ENCODE peak calls at places on chromosomes 7 and 10, in eight cellular contexts. M is AG04449; B is effector CD4-positive, alpha-beta T cell; X is RWPE1; A is AG04450; P is HEK293T; Z is GM12865; C is WTC11. Y is an unnamed sample.

GRCh38 chr10:71812016-71812912 is 38.8 kb downstream of the PSAP start:
- DNase-seq in M (no peak), B (peak), A (no peak), P (peak), C (peak), X (peak), Z (peak), Y (no peak)

GRCh38 chr7:135368416-135369186 is 135.0 kb downstream of the STRA8 start:
- DNase-seq in M (no peak), Z (no peak), P (no peak), C (no peak), A (no peak), X (no peak), B (no peak), Y (no peak)

GRCh38 chr7:954330-955238 is at the start of gene ADAP1:
- DNase-seq in B (no peak), X (peak), C (peak), Z (peak), P (peak), A (no peak), M (no peak), Y (no peak)

GRCh38 chr10:132002004-132002403 is 20.3 kb upstream of the BNIP3 start:
- DNase-seq in P (no peak), C (no peak), A (no peak), M (no peak), X (no peak), B (no peak), Z (no peak), Y (no peak)

GRCh38 chr7:88964418-88964817 is 168.9 kb upstream of the TEX47 start:
- DNase-seq in M (no peak), P (no peak), A (no peak), C (no peak), Z (no peak), X (no peak), B (no peak), Y (no peak)

GRCh38 chr7:15561840-15562239 is at the start of gene AGMO:
- DNase-seq in A (no peak), Z (no peak), C (no peak), X (no peak), M (no peak), B (no peak), P (no peak), Y (no peak)

GRCh38 chr10:45373783-45374450 is at the start of gene ALOX5:
- DNase-seq in Z (peak), X (peak), M (no peak), P (peak), B (no peak), C (peak), A (no peak), Y (peak)

GRCh38 chr10:5508161-5508604 is 8.8 kb upstream of the CALML5 start:
- DNase-seq in M (no peak), C (no peak), Z (no peak), P (no peak), X (no peak), A (no peak), B (no peak), Y (no peak)

GRCh38 chr7:24715171-24715570 is 42.1 kb downstream of the GSDME start:
- DNase-seq in Z (no peak), P (no peak), M (no peak), A (no peak), B (no peak), X (no peak), C (no peak), Y (no peak)

GRCh38 chr10:26860026-26860541 is 674 bp downstream of the ABI1 start:
- DNase-seq in A (peak), C (peak), B (peak), X (peak), Z (peak), M (peak), P (peak), Y (peak)

GRCh38 chr7:266851-267840 is 22.8 kb upstream of the FOXL3 start:
- DNase-seq in Z (no peak), P (no peak), X (peak), A (no peak), C (peak), B (no peak), M (no peak), Y (no peak)

GRCh38 chr10:99041468-99041867 is 194.2 kb downstream of the HPSE2 start:
- DNase-seq in X (no peak), P (no peak), M (no peak), B (no peak), C (no peak), A (no peak), Z (no peak), Y (no peak)

GRCh38 chr10:79933961-79934360 is 14.9 kb downstream of the SFTPD start:
- DNase-seq in M (no peak), B (no peak), P (no peak), X (no peak), Z (no peak), A (no peak), C (no peak), Y (no peak)

GRCh38 chr10:99457808-99458207 is 27.4 kb upstream of the GOT1 start:
- DNase-seq in X (no peak), C (no peak), M (peak), Z (no peak), B (no peak), P (no peak), A (no peak), Y (no peak)

GRCh38 chr7:130895006-130895750 is 161.2 kb upstream of the KLF14 start:
- DNase-seq in B (no peak), P (no peak), M (no peak), X (no peak), A (no peak), Z (no peak), C (no peak), Y (no peak)

GRCh38 chr10:86666538-86666937 is 1.8 kb upstream of the LDB3 start:
- DNase-seq in X (no peak), A (no peak), P (no peak), M (no peak), B (no peak), Z (no peak), C (no peak), Y (no peak)

GRCh38 chr10:681670-682318 is 7.7 kb downstream of the DIP2C start:
- DNase-seq in X (no peak), B (no peak), A (no peak), P (no peak), Z (no peak), C (no peak), M (no peak), Y (no peak)

GRCh38 chr10:132158810-132159209 is 27.9 kb upstream of the DPYSL4 start:
- DNase-seq in A (no peak), Z (no peak), B (peak), X (no peak), P (no peak), M (no peak), C (no peak), Y (no peak)

GRCh38 chr10:45308707-45309106 is 6.7 kb downstream of the OR13A1 start:
- DNase-seq in C (no peak), X (no peak), B (no peak), P (no peak), A (no peak), M (no peak), Z (peak), Y (no peak)

GRCh38 chr7:42930889-42931288 is 1.1 kb downstream of the PSMA2 start:
- DNase-seq in P (no peak), A (no peak), X (no peak), Z (no peak), M (no peak), C (no peak), B (no peak), Y (no peak)

GRCh38 chr10:35640951-35641429 is 1.1 kb downstream of the FZD8 start:
- DNase-seq in X (peak), B (peak), M (peak), A (peak), C (peak), Z (peak), P (peak), Y (no peak)

GRCh38 chr10:66629976-66630375 is 295.9 kb upstream of the LRRTM3 start:
- DNase-seq in Z (no peak), C (no peak), M (no peak), B (no peak), P (no peak), X (no peak), A (no peak), Y (no peak)

GRCh38 chr7:83872501-83872900 is 223.6 kb upstream of the SEMA3E start:
- DNase-seq in C (no peak), Z (no peak), X (no peak), A (no peak), M (no peak), B (no peak), P (no peak), Y (no peak)

GRCh38 chr7:122303522-122303970 is 1.0 kb downstream of the FEZF1 start:
- DNase-seq in Z (no peak), P (no peak), A (no peak), B (no peak), M (no peak), X (no peak), C (no peak), Y (no peak)

GRCh38 chr7:156732091-156732621 is 91.6 kb downstream of the RNF32 start:
- DNase-seq in X (no peak), A (no peak), M (peak), Z (no peak), P (no peak), B (no peak), C (no peak), Y (no peak)

GRCh38 chr7:87057210-87057609 is 2.2 kb downstream of the ELAPOR2 start:
- DNase-seq in B (no peak), A (no peak), X (no peak), M (no peak), C (no peak), Z (no peak), P (no peak), Y (no peak)

GRCh38 chr7:87414400-87415188 is 60.9 kb downstream of the ABCB4 start:
- DNase-seq in A (peak), Z (no peak), P (no peak), X (no peak), B (no peak), C (no peak), M (peak), Y (no peak)

Y was measured in NT2/D1.